ENCODE peak calls at places on chromosomes 11 and 22, in nine cellular contexts. V, N, T, U, L, C, H, F and B are unnamed samples.

GRCh38 chr11:9700105-9700801 is 36.4 kb downstream of the SWAP70 start:
- DNase-seq in V (no peak), N (no peak), T (no peak), U (no peak), L (no peak), C (no peak), H (no peak), F (no peak), B (peak)

GRCh38 chr22:37454857-37455686 is 27.8 kb upstream of the ELFN2 start:
- DNase-seq in V (peak), N (peak), T (peak), U (no peak), L (no peak), C (peak), H (no peak), F (peak), B (peak)

GRCh38 chr11:59794417-59794816 is 16.2 kb downstream of the MRPL16 start:
- DNase-seq in V (no peak), N (no peak), T (no peak), U (no peak), L (no peak), C (no peak), H (no peak), F (no peak), B (no peak)

GRCh38 chr22:16783930-16784354 is 41.3 kb downstream of the XKR3 start:
- DNase-seq in V (peak), N (no peak), T (peak), U (no peak), L (no peak), C (no peak), H (no peak), F (peak), B (no peak)

GRCh38 chr11:75814369-75814685 is 683 bp upstream of the UVRAG start:
- DNase-seq in V (no peak), N (no peak), T (no peak), U (no peak), L (no peak), C (no peak), H (no peak), F (no peak), B (peak)

GRCh38 chr11:118398797-118399564 is 2.4 kb upstream of the ATP5MG start:
- DNase-seq in V (no peak), N (no peak), T (no peak), U (no peak), L (no peak), C (peak), H (no peak), F (no peak), B (no peak)

GRCh38 chr22:42417645-42418303 is 14.4 kb downstream of the NFAM1 start:
- DNase-seq in V (no peak), N (no peak), T (no peak), U (no peak), L (no peak), C (no peak), H (no peak), F (no peak), B (no peak)

GRCh38 chr22:49259870-49260615 is 567.6 kb downstream of the BRD1 start:
- DNase-seq in V (no peak), N (no peak), T (no peak), U (no peak), L (no peak), C (no peak), H (no peak), F (no peak), B (no peak)

GRCh38 chr22:41914611-41915034 is 251 bp downstream of the SHISA8 start:
- DNase-seq in V (no peak), N (no peak), T (no peak), U (no peak), L (peak), C (no peak), H (no peak), F (no peak), B (no peak)

GRCh38 chr11:44071157-44071556 is 5.1 kb downstream of the ACCS start:
- DNase-seq in V (no peak), N (no peak), T (no peak), U (no peak), L (no peak), C (no peak), H (no peak), F (no peak), B (no peak)

GRCh38 chr11:17564687-17565042 is 17.6 kb downstream of the OTOG start:
- DNase-seq in V (no peak), N (no peak), T (peak), U (no peak), L (no peak), C (no peak), H (no peak), F (no peak), B (no peak)

GRCh38 chr11:127199306-127199801 is 198.8 kb upstream of the KIRREL3 start:
- DNase-seq in V (no peak), N (no peak), T (no peak), U (no peak), L (no peak), C (no peak), H (no peak), F (no peak), B (no peak)

GRCh38 chr22:27133951-27134664 is 476.7 kb downstream of the MIAT start:
- DNase-seq in V (no peak), N (peak), T (peak), U (no peak), L (no peak), C (peak), H (no peak), F (peak), B (peak)

GRCh38 chr11:72589802-72590761 is 84.1 kb downstream of the PDE2A start:
- DNase-seq in V (no peak), N (no peak), T (peak), U (no peak), L (peak), C (peak), H (no peak), F (peak), B (no peak)

GRCh38 chr11:61955416-61956135 is 5.4 kb downstream of the BEST1 start:
- DNase-seq in V (no peak), N (no peak), T (no peak), U (no peak), L (peak), C (no peak), H (no peak), F (no peak), B (no peak)

GRCh38 chr11:65429069-65429681 is 6.6 kb downstream of the NEAT1 start:
- DNase-seq in V (no peak), N (peak), T (peak), U (peak), L (no peak), C (peak), H (no peak), F (peak), B (no peak)

GRCh38 chr22:45758603-45759002 is 87.0 kb downstream of the ATXN10 start:
- DNase-seq in V (no peak), N (no peak), T (no peak), U (no peak), L (no peak), C (no peak), H (no peak), F (no peak), B (no peak)

GRCh38 chr22:21718492-21718891 is 17.1 kb downstream of the YPEL1 start:
- DNase-seq in V (no peak), N (no peak), T (no peak), U (no peak), L (no peak), C (no peak), H (no peak), F (no peak), B (no peak)

GRCh38 chr11:58963551-58964075 is 24.3 kb downstream of the GLYATL1 start:
- DNase-seq in V (no peak), N (peak), T (peak), U (no peak), L (no peak), C (peak), H (no peak), F (peak), B (peak)

GRCh38 chr11:44308923-44309482 is 936 bp downstream of the ALX4 start:
- DNase-seq in V (no peak), N (no peak), T (no peak), U (no peak), L (no peak), C (no peak), H (no peak), F (no peak), B (no peak)

GRCh38 chr11:56876621-56877312 is 111.9 kb upstream of the OR5AK2 start:
- DNase-seq in V (no peak), N (no peak), T (peak), U (no peak), L (no peak), C (peak), H (no peak), F (peak), B (no peak)

GRCh38 chr11:44286268-44286880 is 23.6 kb downstream of the ALX4 start:
- DNase-seq in V (peak), N (peak), T (peak), U (peak), L (peak), C (peak), H (peak), F (peak), B (no peak)

GRCh38 chr22:17795143-17795542 is 20.9 kb upstream of the BID start:
- DNase-seq in V (no peak), N (no peak), T (no peak), U (no peak), L (no peak), C (no peak), H (no peak), F (no peak), B (no peak)

GRCh38 chr22:17796695-17797094 is 22.4 kb upstream of the BID start:
- DNase-seq in V (no peak), N (no peak), T (no peak), U (no peak), L (no peak), C (no peak), H (no peak), F (no peak), B (no peak)

GRCh38 chr22:17792854-17793434 is 18.7 kb upstream of the BID start:
- DNase-seq in V (no peak), N (no peak), T (no peak), U (no peak), L (no peak), C (no peak), H (no peak), F (no peak), B (no peak)

GRCh38 chr22:17795661-17796548 is 21.6 kb upstream of the BID start:
- DNase-seq in V (no peak), N (no peak), T (no peak), U (no peak), L (no peak), C (no peak), H (no peak), F (no peak), B (no peak)

DNA sequence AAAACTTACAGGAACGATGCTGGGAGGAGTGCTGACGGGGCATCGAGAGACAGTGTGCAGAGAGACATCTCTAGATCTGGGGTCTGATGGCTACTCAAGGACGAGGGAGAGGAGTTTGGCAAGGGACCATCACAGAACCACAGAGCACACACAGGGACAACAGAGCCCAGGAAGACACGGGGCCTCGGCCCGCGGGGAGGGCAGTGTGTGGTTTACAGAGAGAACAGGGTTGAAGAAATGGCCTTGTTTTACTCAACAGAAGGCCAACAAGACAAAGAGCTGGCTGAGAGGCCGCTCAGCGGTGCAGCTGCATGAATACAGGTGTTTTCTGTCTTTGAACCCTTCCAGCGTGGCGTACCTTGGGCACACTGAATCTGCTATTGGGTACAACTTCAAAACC is 20.5 kb upstream of the BID start:
- DNase-seq in V (no peak), N (no peak), T (no peak), U (no peak), L (no peak), C (no peak), H (no peak), F (no peak), B (no peak)
- H3K4me3 ChIP-seq in V (no peak), N (no peak), T (no peak), U (no peak), L (no peak), C (no peak), H (no peak), F (no peak), B (no peak)

GRCh38 chr11:103737791-103738190 is 298.6 kb upstream of the DDI1 start:
- DNase-seq in V (no peak), N (no peak), T (no peak), U (no peak), L (no peak), C (no peak), H (no peak), F (no peak), B (peak)
- TF ChIP-seq CTCF in V (no peak), N (no peak), T (no peak), U (no peak), L (no peak), C (no peak), H (no peak), F (no peak), B (peak)

GRCh38 chr11:94751806-94752205 is 16.4 kb upstream of the AMOTL1 start:
- DNase-seq in V (no peak), N (no peak), T (no peak), U (no peak), L (no peak), C (no peak), H (no peak), F (no peak), B (no peak)

GRCh38 chr11:94749367-94749766 is 18.8 kb upstream of the AMOTL1 start:
- DNase-seq in V (no peak), N (no peak), T (peak), U (no peak), L (no peak), C (no peak), H (no peak), F (no peak), B (no peak)

GRCh38 chr11:94753630-94754029 is 14.5 kb upstream of the AMOTL1 start:
- DNase-seq in V (no peak), N (no peak), T (no peak), U (no peak), L (no peak), C (no peak), H (no peak), F (no peak), B (no peak)

GRCh38 chr11:94750319-94751215 is 17.6 kb upstream of the AMOTL1 start:
- DNase-seq in V (no peak), N (no peak), T (no peak), U (no peak), L (no peak), C (no peak), H (no peak), F (no peak), B (no peak)

GRCh38 chr11:94751216-94751612 is 16.9 kb upstream of the AMOTL1 start:
- DNase-seq in V (no peak), N (no peak), T (no peak), U (no peak), L (no peak), C (no peak), H (no peak), F (no peak), B (no peak)
- H3K4me3 ChIP-seq in V (no peak), N (no peak), T (no peak), U (no peak), L (no peak), C (no peak), H (no peak), F (no peak), B (no peak)

DNA sequence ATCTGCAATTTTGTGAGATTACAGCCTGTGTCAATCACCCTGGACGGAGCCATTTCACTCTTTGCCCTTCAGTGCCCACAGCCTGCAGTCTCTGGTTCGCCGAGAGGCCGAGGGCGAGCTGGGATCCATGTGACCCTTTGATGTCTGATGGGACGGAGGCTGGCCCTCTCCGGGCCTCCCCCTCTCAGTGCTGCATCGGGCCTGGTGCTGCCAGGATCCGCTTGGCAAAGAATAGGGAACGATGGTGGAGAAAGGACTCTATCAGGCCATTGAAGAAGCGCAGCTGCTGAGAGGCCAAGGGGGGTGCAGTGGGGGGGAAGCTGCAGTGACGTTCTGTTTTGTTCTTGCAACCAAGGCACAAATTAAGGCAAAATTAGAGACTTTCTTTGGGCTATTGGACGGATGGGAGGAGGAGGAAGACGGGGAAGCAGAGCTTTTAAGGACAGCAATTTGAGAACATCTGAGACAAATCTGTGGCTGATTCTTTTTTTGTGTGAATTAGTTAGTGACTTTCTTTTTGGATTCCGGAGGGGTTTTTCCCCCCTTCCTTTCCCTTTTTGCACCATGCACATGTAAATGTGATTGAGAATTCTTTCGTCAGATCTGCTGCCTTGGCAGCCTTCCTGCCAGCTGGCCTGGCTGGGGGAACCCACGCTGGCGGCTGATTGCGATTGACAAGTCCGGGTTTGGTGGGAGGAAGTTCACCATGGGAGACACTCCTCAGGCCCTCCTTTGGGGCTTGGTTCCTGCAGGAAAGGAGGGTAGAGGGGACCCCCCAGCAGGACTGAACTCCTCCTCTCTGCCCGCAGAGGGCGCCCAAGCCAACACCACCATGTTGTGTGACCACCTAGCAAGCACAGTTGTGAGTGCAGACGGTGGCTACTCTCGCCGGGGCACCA is 214.5 kb downstream of the NTM start:
- DNase-seq in V (no peak), N (no peak), T (no peak), U (no peak), L (no peak), C (no peak), H (no peak), F (no peak), B (no peak)
- TF ChIP-seq CTCF in V (peak), N (no peak), T (no peak), U (no peak), L (no peak), C (no peak), H (peak), F (no peak), B (peak)

GRCh38 chr11:115391162-115391561 is 113.1 kb downstream of the CADM1 start:
- DNase-seq in V (no peak), N (no peak), T (no peak), U (no peak), L (no peak), C (no peak), H (no peak), F (no peak), B (no peak)

GRCh38 chr11:115396533-115396932 is 107.7 kb downstream of the CADM1 start:
- DNase-seq in V (no peak), N (no peak), T (no peak), U (no peak), L (no peak), C (no peak), H (no peak), F (no peak), B (no peak)

GRCh38 chr11:115390441-115390840 is 113.8 kb downstream of the CADM1 start:
- DNase-seq in V (no peak), N (no peak), T (no peak), U (no peak), L (no peak), C (no peak), H (no peak), F (no peak), B (no peak)

GRCh38 chr11:115389790-115390189 is 114.4 kb downstream of the CADM1 start:
- DNase-seq in V (no peak), N (no peak), T (no peak), U (no peak), L (no peak), C (no peak), H (no peak), F (no peak), B (no peak)

DNA sequence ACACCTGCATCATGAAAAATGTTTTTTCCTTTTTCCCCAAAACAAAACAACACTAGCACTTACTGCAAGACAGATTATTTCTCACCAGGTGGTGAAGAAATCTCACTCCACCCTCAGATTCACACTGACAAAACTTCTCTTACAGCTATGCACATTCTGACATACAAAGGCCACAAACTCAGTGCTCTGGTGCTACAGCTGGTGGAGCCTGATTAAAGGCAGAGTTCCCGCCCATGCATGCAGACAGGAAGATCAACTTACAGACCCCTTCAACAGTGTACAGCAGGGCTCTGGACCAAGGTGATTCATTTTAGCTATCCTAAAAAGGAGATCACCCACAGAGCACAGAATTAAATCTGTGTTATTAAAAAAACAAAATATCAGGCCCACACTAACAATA is 112.6 kb downstream of the CADM1 start:
- DNase-seq in V (no peak), N (no peak), T (no peak), U (no peak), L (no peak), C (no peak), H (no peak), F (no peak), B (no peak)
- H3K4me3 ChIP-seq in V (no peak), N (no peak), T (no peak), U (no peak), L (no peak), C (no peak), H (no peak), F (no peak), B (no peak)

DNA sequence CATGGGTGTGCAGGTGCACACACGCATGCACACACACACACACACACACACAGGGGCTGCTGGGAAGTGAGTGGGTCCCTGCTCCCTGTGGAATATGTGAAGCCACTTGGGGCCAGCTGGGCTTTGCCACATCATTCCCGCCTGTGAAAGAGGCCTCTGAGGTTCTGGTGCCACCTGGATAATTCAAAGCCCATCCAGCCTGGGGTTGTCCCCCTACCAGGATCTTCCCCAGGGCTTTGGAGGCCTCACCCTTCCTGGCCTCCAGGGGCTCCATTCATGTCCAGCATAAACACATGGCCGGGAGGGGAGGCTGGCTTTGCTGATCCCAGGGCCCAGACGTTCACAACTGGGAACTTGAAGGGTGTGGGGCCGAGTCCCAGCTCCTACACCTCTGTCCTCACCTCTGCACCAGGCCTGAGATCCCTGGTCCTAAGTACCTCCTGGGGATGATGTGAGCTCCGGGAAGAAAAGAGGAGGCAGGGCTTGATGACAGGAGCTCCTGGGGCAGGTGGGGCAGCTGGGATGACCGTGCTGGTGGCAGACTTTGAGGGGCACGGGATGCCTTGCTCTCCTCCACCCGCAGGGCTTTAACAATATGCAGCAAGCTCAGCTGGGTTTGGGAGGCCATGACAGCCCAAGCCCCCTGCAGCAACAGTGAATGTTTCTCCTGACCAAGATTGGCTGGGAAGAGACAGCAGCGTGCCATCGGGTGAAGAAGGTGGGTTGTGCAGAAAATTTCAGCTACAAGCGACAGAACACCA is 14.2 kb downstream of the LINC01488 start:
- DNase-seq in V (no peak), N (no peak), T (no peak), U (no peak), L (peak), C (no peak), H (no peak), F (no peak), B (no peak)
- TF ChIP-seq CTCF in V (no peak), N (no peak), T (no peak), U (no peak), L (no peak), C (no peak), H (no peak), F (no peak), B (no peak)

GRCh38 chr22:25668437-25668836 is 73.6 kb upstream of the MYO18B start:
- DNase-seq in V (no peak), N (peak), T (peak), U (no peak), L (no peak), C (peak), H (no peak), F (peak), B (peak)
- H3K4me3 ChIP-seq in V (no peak), N (no peak), T (no peak), U (no peak), L (no peak), C (no peak), H (no peak), F (no peak), B (no peak)